ENCODE peak calls at places on chromosomes 1 and 21, in four cellular contexts. One of them, this sample, is unnamed.

GRCh38 chr1:117606608-117607261 is 887 bp downstream of the TENT5C start:
- DNase-seq in body of pancreas: peak; percentile 46
- DNase-seq in HL-60: no peak
- DNase-seq in breast epithelium: peak; percentile 30
- DNase-seq in this sample: peak; percentile 20

GRCh38 chr1:43543567-43543966 is 12.9 kb downstream of the PTPRF start:
- DNase-seq in body of pancreas: no peak
- DNase-seq in breast epithelium: no peak
- DNase-seq in HL-60: no peak
- DNase-seq in this sample: no peak

GRCh38 chr1:44811714-44812151 is 3.4 kb downstream of the BTBD19 start:
- DNase-seq in HL-60: no peak
- DNase-seq in body of pancreas: peak; percentile 14
- DNase-seq in breast epithelium: no peak
- DNase-seq in this sample: peak; percentile 92

GRCh38 chr1:154419620-154420020 is 14.5 kb downstream of the IL6R start:
- DNase-seq in breast epithelium: peak; percentile 93
- DNase-seq in body of pancreas: peak; percentile 97
- DNase-seq in HL-60: no peak
- DNase-seq in this sample: peak; percentile 95

GRCh38 chr1:175171214-175171913 is 21.2 kb downstream of the KIAA0040 start:
- DNase-seq in body of pancreas: no peak
- DNase-seq in breast epithelium: no peak
- DNase-seq in HL-60: no peak
- DNase-seq in this sample: no peak

GRCh38 chr1:15290382-15290781 is 43.4 kb downstream of the FHAD1 start:
- DNase-seq in body of pancreas: no peak
- DNase-seq in HL-60: no peak
- DNase-seq in breast epithelium: no peak
- DNase-seq in this sample: peak; percentile 96

GRCh38 chr1:81805537-81806431 is 5.0 kb downstream of the ADGRL2 start:
- DNase-seq in breast epithelium: no peak
- DNase-seq in HL-60: no peak
- DNase-seq in body of pancreas: no peak
- DNase-seq in this sample: no peak

GRCh38 chr1:49765034-49765433 is 258.7 kb downstream of the AGBL4 start:
- DNase-seq in breast epithelium: no peak
- DNase-seq in body of pancreas: peak; percentile 65
- DNase-seq in HL-60: no peak
- DNase-seq in this sample: no peak

GRCh38 chr1:187264995-187265602 is 436.4 kb downstream of the PLA2G4A start:
- DNase-seq in breast epithelium: no peak
- DNase-seq in HL-60: no peak
- DNase-seq in body of pancreas: peak; percentile 25
- DNase-seq in this sample: peak; percentile 44

GRCh38 chr1:65420590-65421340 is at the start of the genes LEPR and LEPROT:
- DNase-seq in HL-60: no peak
- DNase-seq in body of pancreas: no peak
- DNase-seq in breast epithelium: peak; percentile 26
- DNase-seq in this sample: no peak

GRCh38 chr21:44368711-44369446 is 15.5 kb downstream of the TRPM2 start:
- DNase-seq in body of pancreas: no peak
- DNase-seq in breast epithelium: no peak
- DNase-seq in HL-60: no peak
- DNase-seq in this sample: no peak

GRCh38 chr21:41164981-41165650 is 2.8 kb upstream of the BACE2 start:
- DNase-seq in body of pancreas: peak; percentile 89
- DNase-seq in HL-60: no peak
- DNase-seq in breast epithelium: peak; percentile 80
- DNase-seq in this sample: peak; percentile 86

GRCh38 chr1:94105957-94106529 is 14.9 kb downstream of the ABCA4 start:
- DNase-seq in HL-60: no peak
- DNase-seq in body of pancreas: no peak
- DNase-seq in breast epithelium: no peak
- DNase-seq in this sample: peak; percentile 22

GRCh38 chr1:30678209-30678608 is 45.2 kb downstream of the MATN1 start:
- DNase-seq in HL-60: no peak
- DNase-seq in body of pancreas: no peak
- DNase-seq in breast epithelium: no peak
- DNase-seq in this sample: no peak

GRCh38 chr1:36136535-36136934 is 11.5 kb upstream of the COL8A2 start:
- DNase-seq in breast epithelium: peak; percentile 67
- DNase-seq in body of pancreas: no peak
- DNase-seq in HL-60: no peak
- DNase-seq in this sample: peak; percentile 90

GRCh38 chr21:18545908-18546307 is 142.3 kb upstream of the TMPRSS15 start:
- DNase-seq in body of pancreas: no peak
- DNase-seq in breast epithelium: no peak
- DNase-seq in HL-60: no peak
- DNase-seq in this sample: peak; percentile 0

GRCh38 chr21:38221594-38221993 is 35.2 kb upstream of the KCNJ15 start:
- DNase-seq in HL-60: no peak
- DNase-seq in breast epithelium: no peak
- DNase-seq in body of pancreas: no peak
- DNase-seq in this sample: peak; percentile 79

GRCh38 chr1:164772635-164773034 is 213.7 kb downstream of the PBX1 start:
- DNase-seq in HL-60: no peak
- DNase-seq in body of pancreas: peak; percentile 83
- DNase-seq in breast epithelium: no peak
- DNase-seq in this sample: peak; percentile 97

GRCh38 chr1:116498789-116499628 is 71.8 kb downstream of the CD58 start:
- DNase-seq in breast epithelium: no peak
- DNase-seq in body of pancreas: peak; percentile 66
- DNase-seq in HL-60: no peak
- DNase-seq in this sample: peak; percentile 71

GRCh38 chr1:52542085-52542688 is 10.7 kb downstream of the TUT4 start:
- DNase-seq in body of pancreas: no peak
- DNase-seq in breast epithelium: no peak
- DNase-seq in HL-60: no peak
- DNase-seq in this sample: no peak

GRCh38 chr1:209839875-209840491 is 12.2 kb downstream of the UTP25 start:
- DNase-seq in body of pancreas: no peak
- DNase-seq in HL-60: no peak
- DNase-seq in breast epithelium: no peak
- DNase-seq in this sample: peak; percentile 95

GRCh38 chr1:228267962-228268890 is 60.4 kb downstream of the OBSCN start:
- DNase-seq in body of pancreas: no peak
- DNase-seq in HL-60: no peak
- DNase-seq in breast epithelium: no peak
- DNase-seq in this sample: no peak

GRCh38 chr1:13996334-13996733 is 296.3 kb downstream of the PRDM2 start:
- DNase-seq in breast epithelium: no peak
- DNase-seq in body of pancreas: no peak
- DNase-seq in HL-60: no peak
- DNase-seq in this sample: peak; percentile 9

GRCh38 chr1:157431751-157432150 is 120.6 kb downstream of the FCRL5 start:
- DNase-seq in breast epithelium: no peak
- DNase-seq in HL-60: no peak
- DNase-seq in body of pancreas: no peak
- DNase-seq in this sample: peak; percentile 69

GRCh38 chr1:165857046-165857801 is 29.8 kb downstream of the UCK2 start:
- DNase-seq in body of pancreas: no peak
- DNase-seq in HL-60: peak; percentile 85
- DNase-seq in breast epithelium: no peak
- DNase-seq in this sample: peak; percentile 64

GRCh38 chr1:11473635-11474034 is 5.3 kb upstream of the DISP3 start:
- DNase-seq in body of pancreas: no peak
- DNase-seq in breast epithelium: no peak
- DNase-seq in HL-60: no peak
- DNase-seq in this sample: peak; percentile 8

GRCh38 chr21:45990049-45990711 is 8.6 kb downstream of the COL6A1 start:
- DNase-seq in HL-60: no peak
- DNase-seq in breast epithelium: no peak
- DNase-seq in body of pancreas: peak; percentile 6
- DNase-seq in this sample: no peak

GRCh38 chr1:82978461-82979324 is 1020.2 kb downstream of the TTLL7 start:
- DNase-seq in breast epithelium: no peak
- DNase-seq in body of pancreas: no peak
- DNase-seq in HL-60: no peak
- DNase-seq in this sample: no peak

GRCh38 chr1:228861830-228862176 is 126.5 kb downstream of the RHOU start:
- DNase-seq in body of pancreas: no peak
- DNase-seq in breast epithelium: no peak
- DNase-seq in HL-60: no peak
- DNase-seq in this sample: peak; percentile 19

DNA sequence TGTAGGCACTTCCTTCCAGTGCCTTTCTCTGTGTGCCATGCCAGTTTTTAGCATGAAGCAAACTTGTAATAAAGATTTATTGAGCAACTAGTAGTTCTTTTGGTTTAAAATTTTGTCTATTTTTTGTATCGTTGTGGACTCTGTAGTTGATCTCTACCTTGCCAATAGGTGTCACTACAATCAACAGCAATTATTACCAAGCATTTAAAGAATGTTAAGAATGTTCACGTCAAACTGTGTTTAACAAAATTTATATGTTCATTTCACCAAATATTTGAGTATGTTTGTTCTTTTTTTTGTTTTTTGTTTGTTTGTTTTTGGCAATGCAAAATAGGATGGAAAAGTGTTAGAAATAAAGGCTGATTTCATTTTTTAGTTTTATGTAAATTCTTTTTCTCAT is 208.1 kb downstream of the PATJ start:
- DNase-seq in body of pancreas: no peak
- DNase-seq in HL-60: no peak
- DNase-seq in breast epithelium: no peak
- DNase-seq in this sample: peak; percentile 5
- TF ChIP-seq CTCF in body of pancreas: peak; percentile 20
- TF ChIP-seq CTCF in HL-60: no peak
- TF ChIP-seq CTCF in breast epithelium: no peak
- TF ChIP-seq CTCF in this sample: peak; percentile 20

GRCh38 chr1:99005142-99005491 is 456 bp upstream of the PLPPR5 start:
- DNase-seq in body of pancreas: no peak
- DNase-seq in HL-60: no peak
- DNase-seq in breast epithelium: no peak
- DNase-seq in this sample: no peak
- H3K4me3 ChIP-seq in body of pancreas: no peak overlapping the region
- H3K4me3 ChIP-seq in HL-60: no peak overlapping the region
- H3K4me3 ChIP-seq in breast epithelium: peak overlapping the region; percentile 45
- H3K4me3 ChIP-seq in this sample: peak overlapping the region; percentile 33

DNA sequence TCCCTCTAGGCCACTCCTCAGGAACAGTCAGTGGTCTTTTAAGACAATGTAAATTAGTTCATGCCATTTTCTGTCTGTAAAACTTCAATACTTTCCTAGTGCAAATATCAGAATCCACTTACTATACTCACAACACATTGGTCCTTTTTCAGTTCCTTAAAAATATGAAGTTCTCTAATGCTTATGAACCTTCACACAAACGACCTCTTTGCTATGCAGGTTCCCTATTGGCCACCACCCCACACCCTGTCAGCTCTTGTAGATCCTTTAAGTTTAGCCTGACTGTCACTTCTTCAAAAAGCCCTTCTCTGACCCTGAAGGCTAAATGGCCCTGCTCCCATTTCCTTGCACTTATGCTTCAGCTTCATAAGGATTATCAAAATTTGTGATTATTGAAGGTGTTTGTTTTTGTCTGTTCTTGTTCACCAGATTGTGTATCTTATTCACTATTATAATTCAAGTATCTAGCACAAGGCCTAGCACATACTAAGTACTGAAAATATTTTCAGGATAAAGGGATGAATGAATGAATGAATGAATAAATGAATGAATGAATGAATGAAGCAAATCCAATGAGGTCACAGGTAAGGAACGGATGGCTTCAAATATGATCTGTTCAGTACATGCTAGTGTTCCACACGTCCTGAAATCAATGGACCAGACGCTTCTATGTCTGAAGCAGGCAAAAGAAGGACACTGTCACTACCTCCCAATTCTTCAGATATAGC is 373.9 kb downstream of the VAV3 start:
- DNase-seq in body of pancreas: no peak
- DNase-seq in HL-60: no peak
- DNase-seq in breast epithelium: no peak
- DNase-seq in this sample: no peak
- TF ChIP-seq CTCF in body of pancreas: no peak
- TF ChIP-seq CTCF in HL-60: no peak
- TF ChIP-seq CTCF in breast epithelium: no peak
- TF ChIP-seq CTCF in this sample: no peak

GRCh38 chr1:162020145-162020544 is 3.5 kb downstream of the OLFML2B start:
- DNase-seq in body of pancreas: no peak
- DNase-seq in breast epithelium: no peak
- DNase-seq in HL-60: no peak
- DNase-seq in this sample: peak; percentile 72

GRCh38 chr1:162023181-162023546 is 505 bp downstream of the OLFML2B start:
- DNase-seq in HL-60: no peak
- DNase-seq in body of pancreas: no peak
- DNase-seq in breast epithelium: no peak
- DNase-seq in this sample: no peak

GRCh38 chr1:162023547-162024501 is at the start of gene OLFML2B:
- DNase-seq in body of pancreas: peak; percentile 47
- DNase-seq in breast epithelium: no peak
- DNase-seq in HL-60: no peak
- DNase-seq in this sample: peak; percentile 93

GRCh38 chr1:162021124-162021523 is 2.5 kb downstream of the OLFML2B start:
- DNase-seq in HL-60: no peak
- DNase-seq in breast epithelium: no peak
- DNase-seq in body of pancreas: no peak
- DNase-seq in this sample: no peak

DNA sequence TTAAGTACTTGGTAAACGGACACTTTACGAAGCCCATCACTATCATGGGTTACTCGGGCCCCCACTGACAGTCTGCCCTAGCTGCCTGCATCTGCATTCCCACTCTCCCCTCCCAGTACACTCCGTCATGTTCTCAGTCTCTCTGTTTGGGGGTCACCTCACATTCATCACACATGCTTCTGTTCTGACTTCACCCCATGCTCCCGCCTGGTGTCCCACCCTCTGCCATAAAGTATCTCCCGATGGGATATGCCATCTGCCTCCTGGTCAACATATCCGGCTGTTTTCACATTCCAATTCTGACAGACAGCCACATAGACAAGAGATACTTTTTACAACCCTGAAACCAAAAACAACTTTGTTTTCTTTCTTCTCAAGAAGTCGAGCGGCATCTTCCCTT is 1.0 kb downstream of the OLFML2B start:
- DNase-seq in HL-60: no peak
- DNase-seq in breast epithelium: no peak
- DNase-seq in body of pancreas: no peak
- DNase-seq in this sample: peak; percentile 27
- H3K4me3 ChIP-seq in HL-60: no peak overlapping the region
- H3K4me3 ChIP-seq in breast epithelium: peak overlapping the region; percentile 69
- H3K4me3 ChIP-seq in body of pancreas: no peak overlapping the region
- H3K4me3 ChIP-seq in this sample: peak overlapping the region; percentile 85